ENCODE peak calls at places on chromosomes 4 and X, in five cellular contexts. E is keratinocyte, C is stomach, M is choroid plexus epithelial cell, Z is GM10248. Y is an unnamed sample.

GRCh38 chr4:47122592-47123291 is 91.4 kb downstream of the GABRB1 start:
- DNase-seq in Z (peak; percentile 57), C (peak; percentile 42), M (peak; percentile 90), E (peak; percentile 17), Y (peak; percentile 42)

GRCh38 chrX:65488496-65488895 is 46.1 kb downstream of the LAS1L start:
- DNase-seq in M (peak; percentile 14), E (no peak), Z (no peak), C (no peak), Y (no peak)

GRCh38 chr4:7890635-7891393 is 48.8 kb downstream of the AFAP1 start:
- DNase-seq in M (peak; percentile 71), C (no peak), Z (no peak), E (peak; percentile 48), Y (no peak)

GRCh38 chr4:165440415-165440882 is 61.6 kb downstream of the CPE start:
- DNase-seq in E (no peak), M (peak; percentile 82), C (no peak), Z (no peak), Y (no peak)

GRCh38 chr4:45650545-45650944 is 473.3 kb downstream of the GABRG1 start:
- DNase-seq in E (no peak), C (no peak), M (no peak), Z (no peak), Y (no peak)

GRCh38 chr4:54745031-54745770 is 87.4 kb downstream of the KIT start:
- DNase-seq in Z (no peak), E (no peak), C (no peak), M (peak; percentile 16), Y (no peak)

GRCh38 chrX:17564689-17565409 is 172.4 kb upstream of the SCML1 start:
- DNase-seq in M (peak; percentile 37), Z (no peak), C (no peak), E (no peak), Y (no peak)

GRCh38 chr4:103008875-103009729 is 10.4 kb downstream of the SLC9B1 start:
- DNase-seq in Z (peak; percentile 62), C (no peak), E (no peak), M (peak; percentile 92), Y (peak; percentile 74)

GRCh38 chr4:121564840-121565375 is 131.9 kb downstream of the ANXA5 start:
- DNase-seq in E (no peak), C (no peak), M (peak; percentile 27), Z (no peak), Y (no peak)

GRCh38 chr4:21543514-21543913 is 405.1 kb downstream of the KCNIP4 start:
- DNase-seq in C (no peak), M (no peak), E (no peak), Z (no peak), Y (no peak)

GRCh38 chrX:71291381-71291780 is 7.9 kb downstream of the NONO start:
- DNase-seq in Z (no peak), E (no peak), C (no peak), M (peak; percentile 62), Y (no peak)

GRCh38 chr4:5750052-5750950 is 39.3 kb downstream of the EVC start:
- DNase-seq in M (peak; percentile 88), E (no peak), Z (no peak), C (no peak), Y (no peak)

GRCh38 chrX:70970482-70970999 is 39.6 kb upstream of the SLC7A3 start:
- DNase-seq in Z (peak; percentile 15), E (no peak), M (peak; percentile 53), C (no peak), Y (no peak)

GRCh38 chr4:77169496-77169895 is 12.5 kb downstream of the CCNG2 start:
- DNase-seq in Z (no peak), E (no peak), C (no peak), M (peak; percentile 23), Y (no peak)
- TF ChIP-seq CTCF in Z (no peak), E (no peak), C (no peak), M (no peak), Y (no peak)

DNA sequence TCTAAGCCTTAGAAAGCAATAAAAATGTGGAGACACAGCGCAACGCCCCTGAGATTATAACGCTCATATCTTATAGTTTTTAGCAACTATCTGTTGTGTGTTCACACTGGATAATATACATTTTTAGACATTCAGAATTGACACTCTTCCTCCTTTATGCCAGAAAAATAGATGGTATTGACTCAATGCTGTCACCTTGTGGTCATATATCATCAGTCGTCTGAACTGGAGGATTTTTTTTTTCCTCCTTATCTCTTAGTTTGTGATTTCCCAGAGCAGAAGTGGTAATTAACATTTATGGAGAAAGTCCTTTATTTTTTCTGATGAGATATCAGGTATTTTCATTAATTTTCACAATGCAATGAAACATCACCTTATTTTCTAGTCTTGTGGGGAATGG is 759.6 kb downstream of the RAB28 start:
- DNase-seq in M (peak; percentile 26), Z (no peak), E (no peak), C (no peak), Y (no peak)
- TF ChIP-seq CTCF in M (peak; percentile 58), Z (peak; percentile 54), E (peak; percentile 42), C (no peak), Y (peak; percentile 63)

GRCh38 chrX:38170556-38170955 is 50.1 kb downstream of the SRPX start:
- DNase-seq in M (no peak), Z (no peak), C (no peak), E (no peak), Y (no peak)

GRCh38 chrX:38163193-38163592 is 57.5 kb downstream of the SRPX start:
- DNase-seq in C (no peak), Z (no peak), M (no peak), E (no peak), Y (no peak)

GRCh38 chrX:38165023-38165422 is 55.6 kb downstream of the SRPX start:
- DNase-seq in M (no peak), E (no peak), C (no peak), Z (no peak), Y (no peak)

DNA sequence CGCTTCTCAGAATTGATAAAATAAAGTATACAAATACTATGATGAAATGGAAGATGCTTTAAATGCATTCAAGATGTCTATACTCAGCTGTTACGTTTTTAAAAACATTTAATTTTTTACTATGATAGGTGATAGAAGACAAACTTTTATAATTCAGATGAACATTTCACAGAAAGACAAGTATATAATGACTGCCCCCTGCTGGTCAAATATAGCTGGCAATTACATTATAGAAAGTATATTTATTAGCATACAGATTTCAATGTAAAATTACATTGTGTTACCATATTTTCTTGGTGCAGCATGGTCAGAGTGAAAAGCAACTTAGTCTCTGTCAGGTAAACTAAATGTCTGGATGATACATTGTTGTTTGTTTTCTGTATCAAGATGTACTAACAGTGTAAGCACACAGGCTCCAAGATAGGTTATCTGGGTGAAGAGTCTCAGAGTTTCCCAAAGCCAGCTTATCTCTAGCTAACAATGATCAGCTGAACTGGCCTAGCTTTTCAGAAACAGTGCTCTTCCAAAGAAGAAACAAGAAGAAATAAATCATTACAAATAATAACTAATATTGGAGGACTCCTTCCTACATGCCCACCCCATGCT is 54.1 kb downstream of the SRPX start:
- DNase-seq in Z (peak; percentile 21), E (no peak), C (no peak), M (peak; percentile 50), Y (no peak)
- TF ChIP-seq CTCF in Z (peak; percentile 5), E (peak; percentile 27), C (peak; percentile 56), M (peak; percentile 52), Y (peak; percentile 65)

GRCh38 chr4:77044458-77045124 is 31.2 kb downstream of the CCNI start:
- DNase-seq in Z (peak; percentile 24), C (no peak), E (no peak), M (peak; percentile 77), Y (no peak)
- TF ChIP-seq CTCF in Z (peak; percentile 64), C (peak; percentile 27), E (peak; percentile 19), M (peak; percentile 57), Y (peak; percentile 68)

DNA sequence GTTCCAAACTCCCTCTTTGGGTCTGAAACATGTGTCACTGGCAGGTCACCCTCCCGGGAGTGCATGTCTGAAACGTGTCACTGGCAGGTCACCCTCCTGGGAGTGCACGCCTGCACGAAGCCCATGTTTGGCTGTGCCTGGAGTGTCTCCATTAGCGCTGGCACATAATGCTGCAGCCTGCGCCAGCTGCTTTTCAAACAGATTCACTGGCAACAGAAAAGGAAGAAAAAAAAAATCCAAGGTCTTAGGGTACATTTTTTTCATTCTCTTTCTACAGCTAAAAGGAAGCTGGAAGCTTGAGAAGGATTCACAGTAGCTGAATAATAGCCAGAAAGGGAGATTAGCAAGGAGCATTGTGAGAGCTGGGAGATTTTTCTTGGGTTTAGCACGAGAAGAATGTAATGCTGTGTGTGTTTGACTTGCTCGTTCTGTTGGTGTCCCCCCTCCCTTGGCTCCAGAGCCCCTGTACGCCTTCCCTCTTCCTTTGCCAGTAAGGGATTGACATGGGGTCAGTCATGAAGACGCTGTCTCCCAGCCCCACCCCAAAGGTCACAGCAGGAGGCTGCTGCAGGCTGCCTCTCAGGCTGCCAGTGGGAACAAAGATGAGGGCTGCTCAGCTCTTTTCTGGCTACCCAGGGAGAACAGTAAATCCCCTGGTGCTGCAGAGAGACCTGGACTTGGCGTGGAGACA is 39.1 kb upstream of the TLR3 start:
- DNase-seq in C (peak; percentile 78), Z (no peak), M (peak; percentile 85), E (no peak), Y (no peak)
- TF ChIP-seq CTCF in C (no peak), Z (no peak), M (no peak), E (no peak), Y (no peak)

DNA sequence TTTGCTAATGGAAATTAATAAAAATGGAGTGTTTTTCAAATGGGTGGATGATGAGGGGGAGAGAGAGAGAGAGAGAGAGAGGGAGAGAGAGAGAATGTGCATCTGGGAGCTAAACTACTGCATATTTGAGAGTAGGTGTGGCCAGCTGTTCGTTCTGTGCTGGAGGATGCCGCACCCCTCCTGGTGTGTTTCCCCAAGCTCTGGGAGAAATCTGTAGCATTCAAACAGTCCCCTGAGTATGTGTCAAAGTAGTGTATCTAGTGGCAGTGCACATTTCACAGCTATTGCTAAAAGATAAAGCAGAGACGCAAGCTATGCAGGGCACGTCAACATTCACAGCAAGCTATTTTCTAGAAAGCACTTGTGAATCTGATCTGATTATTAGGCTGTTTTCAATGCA is 83.6 kb upstream of the LIMCH1 start:
- DNase-seq in Z (no peak), M (peak; percentile 7), E (no peak), C (no peak), Y (no peak)
- TF ChIP-seq CTCF in Z (no peak), M (no peak), E (no peak), C (no peak), Y (no peak)

Y was measured in B cell.